ENCODE peak calls at places on chromosomes 11 and 22, in four cellular contexts. One of them, this sample, is unnamed.

GRCh38 chr11:68896171-68896959 is 7.3 kb downstream of the MRPL21 start:
- DNase-seq in PC-3: no peak
- DNase-seq in AG09309: no peak
- DNase-seq in lower lobe of right lung: no peak
- DNase-seq in this sample: no peak

GRCh38 chr11:128552783-128553661 is 34.3 kb downstream of the ETS1 start:
- DNase-seq in PC-3: no peak
- DNase-seq in AG09309: no peak
- DNase-seq in lower lobe of right lung: no peak
- DNase-seq in this sample: no peak

GRCh38 chr11:68396526-68396925 is 64.0 kb upstream of the PPP6R3 start:
- DNase-seq in PC-3: no peak
- DNase-seq in AG09309: no peak
- DNase-seq in lower lobe of right lung: no peak
- DNase-seq in this sample: no peak

GRCh38 chr22:24942301-24942700 is 4.2 kb downstream of the LHFPL7 start:
- DNase-seq in PC-3: no peak
- DNase-seq in AG09309: no peak
- DNase-seq in lower lobe of right lung: no peak
- DNase-seq in this sample: no peak

GRCh38 chr11:10797561-10797960 is 11.2 kb downstream of the EIF4G2 start:
- DNase-seq in PC-3: no peak
- DNase-seq in AG09309: no peak
- DNase-seq in lower lobe of right lung: no peak
- DNase-seq in this sample: no peak

GRCh38 chr11:84558085-84558905 is 1068.8 kb downstream of the DLG2 start:
- DNase-seq in PC-3: peak; percentile 71
- DNase-seq in AG09309: no peak
- DNase-seq in lower lobe of right lung: no peak
- DNase-seq in this sample: peak; percentile 14

GRCh38 chr11:41714101-41714500 is 254.6 kb upstream of the LRRC4C start:
- DNase-seq in PC-3: no peak
- DNase-seq in AG09309: no peak
- DNase-seq in lower lobe of right lung: no peak
- DNase-seq in this sample: no peak

GRCh38 chr11:65442952-65443351 is 20.4 kb downstream of the NEAT1 start:
- DNase-seq in PC-3: peak; percentile 2
- DNase-seq in AG09309: no peak
- DNase-seq in lower lobe of right lung: no peak
- DNase-seq in this sample: no peak

GRCh38 chr22:19488285-19488684 is 8.6 kb downstream of the CDC45 start:
- DNase-seq in PC-3: no peak
- DNase-seq in AG09309: no peak
- DNase-seq in lower lobe of right lung: no peak
- DNase-seq in this sample: no peak

GRCh38 chr11:43358308-43358669 is 431 bp upstream of the TTC17 start:
- DNase-seq in PC-3: no peak
- DNase-seq in AG09309: no peak
- DNase-seq in lower lobe of right lung: no peak
- DNase-seq in this sample: no peak

GRCh38 chr11:34143048-34143447 is 37.6 kb downstream of the NAT10 start:
- DNase-seq in PC-3: no peak
- DNase-seq in AG09309: no peak
- DNase-seq in lower lobe of right lung: peak; percentile 11
- DNase-seq in this sample: no peak

GRCh38 chr11:1326435-1327063 is 17.1 kb upstream of the TOLLIP start:
- DNase-seq in PC-3: no peak
- DNase-seq in AG09309: no peak
- DNase-seq in lower lobe of right lung: no peak
- DNase-seq in this sample: no peak

GRCh38 chr11:11510939-11511338 is 110.9 kb downstream of the GALNT18 start:
- DNase-seq in PC-3: no peak
- DNase-seq in AG09309: peak; percentile 63
- DNase-seq in lower lobe of right lung: peak; percentile 57
- DNase-seq in this sample: peak; percentile 1

GRCh38 chr22:31436132-31436531 is 36.7 kb downstream of the DRG1 start:
- DNase-seq in PC-3: no peak
- DNase-seq in AG09309: no peak
- DNase-seq in lower lobe of right lung: no peak
- DNase-seq in this sample: no peak

GRCh38 chr11:124673333-124674167 is at the start of the genes SIAE and SPA17:
- DNase-seq in PC-3: peak; percentile 94
- DNase-seq in AG09309: peak; percentile 87
- DNase-seq in lower lobe of right lung: peak; percentile 95
- DNase-seq in this sample: peak; percentile 90

GRCh38 chr11:12526789-12527188 is 147.4 kb upstream of the TEAD1 start:
- DNase-seq in PC-3: peak; percentile 28
- DNase-seq in AG09309: peak; percentile 52
- DNase-seq in lower lobe of right lung: no peak
- DNase-seq in this sample: no peak

GRCh38 chr11:111429066-111429506 is 50.0 kb upstream of the POU2AF1 start:
- DNase-seq in PC-3: peak; percentile 66
- DNase-seq in AG09309: no peak
- DNase-seq in lower lobe of right lung: no peak
- DNase-seq in this sample: no peak
- TF ChIP-seq CTCF in PC-3: peak; percentile 95
- TF ChIP-seq CTCF in AG09309: peak; percentile 86
- TF ChIP-seq CTCF in lower lobe of right lung: peak; percentile 59
- TF ChIP-seq CTCF in this sample: peak; percentile 73

DNA sequence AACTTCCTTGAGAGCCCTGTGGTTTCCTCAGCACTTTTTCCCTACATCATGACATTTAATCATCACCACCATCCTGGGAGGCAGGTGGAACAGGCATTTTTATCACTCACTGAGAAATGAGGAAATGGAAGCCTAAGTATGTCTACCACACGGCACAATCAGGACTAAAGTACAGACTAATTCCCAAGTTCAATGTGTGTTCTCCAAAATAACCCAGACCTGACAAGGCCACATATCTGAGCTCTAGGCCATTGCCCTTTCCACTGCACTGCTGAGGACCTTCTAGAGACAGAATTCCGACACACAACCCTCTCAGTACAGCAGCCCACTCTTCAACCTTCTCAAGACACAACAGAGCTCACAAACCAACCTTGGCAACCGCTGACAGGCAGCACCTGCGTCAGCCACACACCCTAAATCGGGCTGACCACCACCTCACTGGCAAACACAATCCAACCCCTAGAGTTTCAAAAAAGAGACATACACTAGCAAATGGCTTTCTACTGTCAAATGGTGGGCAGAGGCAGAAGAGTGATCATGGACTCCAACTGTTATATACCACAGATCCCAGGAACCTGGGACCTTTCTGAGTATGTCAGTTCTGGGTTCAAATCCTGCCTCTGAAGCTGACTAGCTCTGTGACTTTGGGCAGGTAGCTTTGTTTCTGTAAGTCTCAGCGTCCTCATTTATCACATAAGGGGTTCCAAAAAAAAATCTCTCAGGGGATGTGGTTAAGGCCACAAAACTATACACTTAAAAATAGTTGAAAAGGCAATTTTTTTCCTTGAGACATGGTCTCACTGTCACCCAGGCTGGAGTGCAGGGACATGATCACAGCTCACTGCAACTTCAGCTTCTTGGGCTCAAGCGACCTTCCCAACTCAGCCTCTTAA is 16.3 kb downstream of the SMCO4 start:
- DNase-seq in PC-3: no peak
- DNase-seq in AG09309: no peak
- DNase-seq in lower lobe of right lung: no peak
- DNase-seq in this sample: no peak
- H3K4me3 ChIP-seq in PC-3: no peak overlapping the region
- H3K4me3 ChIP-seq in AG09309: no peak overlapping the region
- H3K4me3 ChIP-seq in lower lobe of right lung: no peak overlapping the region
- H3K4me3 ChIP-seq in this sample: no peak overlapping the region

GRCh38 chr11:101880208-101880607 is 34.6 kb upstream of the CEP126 start:
- DNase-seq in PC-3: peak; percentile 78
- DNase-seq in AG09309: no peak
- DNase-seq in lower lobe of right lung: no peak
- DNase-seq in this sample: peak; percentile 34

GRCh38 chr11:101885631-101886030 is 29.2 kb upstream of the CEP126 start:
- DNase-seq in PC-3: no peak
- DNase-seq in AG09309: no peak
- DNase-seq in lower lobe of right lung: no peak
- DNase-seq in this sample: no peak

GRCh38 chr11:101881586-101881985 is 33.2 kb upstream of the CEP126 start:
- DNase-seq in PC-3: no peak
- DNase-seq in AG09309: no peak
- DNase-seq in lower lobe of right lung: no peak
- DNase-seq in this sample: no peak
- TF ChIP-seq CTCF in PC-3: no peak
- TF ChIP-seq CTCF in AG09309: no peak
- TF ChIP-seq CTCF in lower lobe of right lung: no peak
- TF ChIP-seq CTCF in this sample: no peak

GRCh38 chr11:57800444-57801184 is 39.0 kb downstream of the CTNND1 start:
- DNase-seq in PC-3: peak; percentile 99
- DNase-seq in AG09309: no peak
- DNase-seq in lower lobe of right lung: no peak
- DNase-seq in this sample: no peak
- H3K4me3 ChIP-seq in PC-3: no peak overlapping the region
- H3K4me3 ChIP-seq in AG09309: no peak overlapping the region
- H3K4me3 ChIP-seq in lower lobe of right lung: peak overlapping the region; percentile 2
- H3K4me3 ChIP-seq in this sample: no peak overlapping the region

GRCh38 chr11:132772712-132773545 is 759.4 kb downstream of the OPCML start:
- DNase-seq in PC-3: no peak
- DNase-seq in AG09309: no peak
- DNase-seq in lower lobe of right lung: no peak
- DNase-seq in this sample: no peak
- TF ChIP-seq CTCF in PC-3: no peak
- TF ChIP-seq CTCF in AG09309: no peak
- TF ChIP-seq CTCF in lower lobe of right lung: no peak
- TF ChIP-seq CTCF in this sample: no peak

This sample was measured in retinal pigment epithelial cell.